ENCODE peak calls at places on chromosomes 6 and 20, in nine cellular contexts. One of them, this sample, is unnamed. For H3K4me1, the result is how much of the 10 kb centered on the place peaks cover.

GRCh38 chr20:944148-944547 is 28.0 kb upstream of the ANGPT4 start:
- DNase-seq in ovary: no peak
- DNase-seq in transverse colon: no peak
- DNase-seq in uterus: no peak
- DNase-seq in gastrocnemius medialis: no peak
- DNase-seq in IMR-90: no peak
- DNase-seq in body of pancreas: no peak
- DNase-seq in A549: no peak
- DNase-seq in stomach: no peak
- DNase-seq in this sample: no peak

GRCh38 chr6:167925011-167925410 is 72.5 kb upstream of the KIF25 start:
- DNase-seq in transverse colon: no peak
- DNase-seq in gastrocnemius medialis: no peak
- DNase-seq in A549: no peak
- DNase-seq in IMR-90: peak
- DNase-seq in uterus: peak
- DNase-seq in stomach: no peak
- DNase-seq in ovary: no peak
- DNase-seq in body of pancreas: no peak
- DNase-seq in this sample: peak

GRCh38 chr20:35006531-35006971 is 50.9 kb downstream of the MYH7B start:
- DNase-seq in gastrocnemius medialis: peak
- DNase-seq in body of pancreas: no peak
- DNase-seq in uterus: peak
- DNase-seq in ovary: peak
- DNase-seq in transverse colon: peak
- DNase-seq in stomach: no peak
- DNase-seq in IMR-90: no peak
- DNase-seq in A549: no peak
- DNase-seq in this sample: no peak

GRCh38 chr6:48117246-48117645 is 6.2 kb upstream of the PTCHD4 start:
- DNase-seq in IMR-90: no peak
- DNase-seq in A549: no peak
- DNase-seq in transverse colon: no peak
- DNase-seq in gastrocnemius medialis: no peak
- DNase-seq in stomach: no peak
- DNase-seq in body of pancreas: no peak
- DNase-seq in ovary: no peak
- DNase-seq in uterus: no peak
- DNase-seq in this sample: no peak

GRCh38 chr6:159691963-159692287 is 1.1 kb downstream of the SOD2 start:
- DNase-seq in transverse colon: no peak
- DNase-seq in IMR-90: no peak
- DNase-seq in A549: no peak
- DNase-seq in uterus: no peak
- DNase-seq in gastrocnemius medialis: no peak
- DNase-seq in stomach: no peak
- DNase-seq in ovary: peak
- DNase-seq in body of pancreas: no peak
- DNase-seq in this sample: peak

GRCh38 chr6:13413906-13414555 is 73.4 kb downstream of the GFOD1 start:
- DNase-seq in stomach: no peak
- DNase-seq in ovary: no peak
- DNase-seq in body of pancreas: no peak
- DNase-seq in uterus: no peak
- DNase-seq in IMR-90: peak
- DNase-seq in A549: no peak
- DNase-seq in transverse colon: no peak
- DNase-seq in gastrocnemius medialis: peak
- DNase-seq in this sample: no peak

GRCh38 chr6:137873273-137873762 is 6.3 kb downstream of the TNFAIP3 start:
- DNase-seq in uterus: peak
- DNase-seq in IMR-90: peak
- DNase-seq in A549: peak
- DNase-seq in stomach: peak
- DNase-seq in body of pancreas: peak
- DNase-seq in gastrocnemius medialis: peak
- DNase-seq in ovary: peak
- DNase-seq in transverse colon: peak
- DNase-seq in this sample: no peak

GRCh38 chr6:163288915-163289314 is 125.6 kb upstream of the QKI start:
- DNase-seq in transverse colon: no peak
- DNase-seq in stomach: no peak
- DNase-seq in body of pancreas: no peak
- DNase-seq in A549: no peak
- DNase-seq in ovary: no peak
- DNase-seq in gastrocnemius medialis: no peak
- DNase-seq in uterus: no peak
- DNase-seq in IMR-90: no peak
- DNase-seq in this sample: no peak

GRCh38 chr6:68235192-68235812 is 399.8 kb upstream of the ADGRB3 start:
- DNase-seq in stomach: no peak
- DNase-seq in A549: no peak
- DNase-seq in body of pancreas: no peak
- DNase-seq in ovary: no peak
- DNase-seq in gastrocnemius medialis: no peak
- DNase-seq in uterus: no peak
- DNase-seq in transverse colon: no peak
- DNase-seq in IMR-90: no peak
- DNase-seq in this sample: no peak

GRCh38 chr6:142374090-142374783 is 72.4 kb downstream of the ADGRG6 start:
- DNase-seq in IMR-90: no peak
- DNase-seq in stomach: no peak
- DNase-seq in ovary: no peak
- DNase-seq in uterus: no peak
- DNase-seq in body of pancreas: no peak
- DNase-seq in transverse colon: no peak
- DNase-seq in A549: no peak
- DNase-seq in gastrocnemius medialis: no peak
- DNase-seq in this sample: no peak

GRCh38 chr20:19692685-19693119 is 65.4 kb upstream of the RIN2 start:
- DNase-seq in ovary: peak
- DNase-seq in uterus: peak
- DNase-seq in A549: peak
- DNase-seq in IMR-90: peak
- DNase-seq in stomach: peak
- DNase-seq in gastrocnemius medialis: no peak
- DNase-seq in transverse colon: peak
- DNase-seq in body of pancreas: peak
- DNase-seq in this sample: no peak

GRCh38 chr6:125957845-125958244 is 1.3 kb downstream of the HINT3 start:
- DNase-seq in stomach: no peak
- DNase-seq in transverse colon: peak
- DNase-seq in IMR-90: peak
- DNase-seq in body of pancreas: peak
- DNase-seq in uterus: no peak
- DNase-seq in ovary: no peak
- DNase-seq in A549: no peak
- DNase-seq in gastrocnemius medialis: no peak
- DNase-seq in this sample: no peak

GRCh38 chr6:135163440-135163738 is 17.7 kb upstream of the MYB start:
- DNase-seq in IMR-90: no peak
- DNase-seq in gastrocnemius medialis: no peak
- DNase-seq in stomach: no peak
- DNase-seq in A549: no peak
- DNase-seq in body of pancreas: no peak
- DNase-seq in uterus: no peak
- DNase-seq in transverse colon: no peak
- DNase-seq in ovary: no peak
- DNase-seq in this sample: no peak

GRCh38 chr6:41058783-41059181 is 5.8 kb downstream of the APOBEC2 start:
- DNase-seq in stomach: no peak
- DNase-seq in transverse colon: no peak
- DNase-seq in uterus: no peak
- DNase-seq in ovary: no peak
- DNase-seq in body of pancreas: no peak
- DNase-seq in IMR-90: no peak
- DNase-seq in A549: no peak
- DNase-seq in gastrocnemius medialis: peak
- DNase-seq in this sample: no peak

GRCh38 chr6:41053056-41053455 is at the start of gene APOBEC2:
- DNase-seq in A549: no peak
- DNase-seq in ovary: no peak
- DNase-seq in uterus: no peak
- DNase-seq in body of pancreas: peak
- DNase-seq in transverse colon: no peak
- DNase-seq in IMR-90: no peak
- DNase-seq in stomach: no peak
- DNase-seq in gastrocnemius medialis: peak
- DNase-seq in this sample: no peak

GRCh38 chr6:41056768-41057490 is 3.9 kb downstream of the APOBEC2 start:
- DNase-seq in uterus: no peak
- DNase-seq in stomach: no peak
- DNase-seq in body of pancreas: no peak
- DNase-seq in ovary: no peak
- DNase-seq in A549: no peak
- DNase-seq in transverse colon: no peak
- DNase-seq in gastrocnemius medialis: no peak
- DNase-seq in IMR-90: no peak
- DNase-seq in this sample: no peak

GRCh38 chr6:41051873-41052272 is 1.1 kb upstream of the APOBEC2 start:
- DNase-seq in uterus: no peak
- DNase-seq in IMR-90: no peak
- DNase-seq in A549: no peak
- DNase-seq in gastrocnemius medialis: no peak
- DNase-seq in transverse colon: no peak
- DNase-seq in stomach: no peak
- DNase-seq in body of pancreas: no peak
- DNase-seq in ovary: no peak
- DNase-seq in this sample: no peak

GRCh38 chr6:41055149-41055548 is 2.1 kb downstream of the APOBEC2 start:
- DNase-seq in gastrocnemius medialis: peak
- DNase-seq in transverse colon: no peak
- DNase-seq in A549: no peak
- DNase-seq in IMR-90: peak
- DNase-seq in stomach: no peak
- DNase-seq in body of pancreas: peak
- DNase-seq in ovary: no peak
- DNase-seq in uterus: no peak
- DNase-seq in this sample: no peak
- H3K27ac ChIP-seq in gastrocnemius medialis: peak
- H3K27ac ChIP-seq in transverse colon: no peak
- H3K27ac ChIP-seq in A549: no peak
- H3K27ac ChIP-seq in IMR-90: no peak
- H3K27ac ChIP-seq in stomach: no peak
- H3K27ac ChIP-seq in body of pancreas: peak
- H3K27ac ChIP-seq in ovary: no peak
- H3K27ac ChIP-seq in uterus: no peak
- H3K27ac ChIP-seq in this sample: peak

GRCh38 chr6:15443119-15443518 is 197.2 kb downstream of the JARID2 start:
- DNase-seq in transverse colon: no peak
- DNase-seq in ovary: no peak
- DNase-seq in IMR-90: peak
- DNase-seq in body of pancreas: no peak
- DNase-seq in gastrocnemius medialis: no peak
- DNase-seq in stomach: no peak
- DNase-seq in A549: no peak
- DNase-seq in uterus: peak
- DNase-seq in this sample: no peak
- H3K4me1 ChIP-seq in transverse colon: under half
- H3K4me1 ChIP-seq in ovary: under half
- H3K4me1 ChIP-seq in IMR-90: under half
- H3K4me1 ChIP-seq in body of pancreas: under half
- H3K4me1 ChIP-seq in gastrocnemius medialis: half or more
- H3K4me1 ChIP-seq in stomach: under half
- H3K4me1 ChIP-seq in A549: under half
- H3K4me1 ChIP-seq in uterus: under half
- H3K4me1 ChIP-seq in this sample: half or more

DNA sequence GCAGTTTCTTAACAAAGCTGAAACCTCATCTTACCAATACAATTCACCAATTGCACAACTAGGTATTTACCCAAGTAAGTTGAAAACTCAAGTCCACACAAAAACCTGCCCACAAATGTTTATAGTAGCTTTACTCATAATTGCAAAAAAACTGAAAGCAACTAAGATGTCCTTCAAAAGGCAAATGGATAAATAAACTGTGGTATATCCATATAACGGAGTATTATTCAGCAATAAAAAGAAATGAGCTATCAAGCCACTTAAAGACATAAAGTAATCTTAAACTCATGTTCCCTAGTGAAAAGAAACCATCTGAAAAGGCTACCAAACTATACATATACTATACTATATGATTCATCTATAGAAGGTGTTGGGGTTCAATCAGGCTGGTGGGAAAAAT is 179.7 kb downstream of the HACE1 start:
- DNase-seq in stomach: no peak
- DNase-seq in body of pancreas: no peak
- DNase-seq in A549: no peak
- DNase-seq in gastrocnemius medialis: no peak
- DNase-seq in transverse colon: no peak
- DNase-seq in IMR-90: no peak
- DNase-seq in uterus: no peak
- DNase-seq in ovary: no peak
- DNase-seq in this sample: no peak
- TF ChIP-seq POLR2A in stomach: no peak
- TF ChIP-seq POLR2A in body of pancreas: no peak
- TF ChIP-seq POLR2A in A549: no peak
- TF ChIP-seq POLR2A in gastrocnemius medialis: no peak
- TF ChIP-seq POLR2A in transverse colon: no peak
- TF ChIP-seq POLR2A in IMR-90: no peak
- TF ChIP-seq POLR2A in uterus: no peak
- TF ChIP-seq POLR2A in ovary: no peak
- TF ChIP-seq POLR2A in this sample: no peak

DNA sequence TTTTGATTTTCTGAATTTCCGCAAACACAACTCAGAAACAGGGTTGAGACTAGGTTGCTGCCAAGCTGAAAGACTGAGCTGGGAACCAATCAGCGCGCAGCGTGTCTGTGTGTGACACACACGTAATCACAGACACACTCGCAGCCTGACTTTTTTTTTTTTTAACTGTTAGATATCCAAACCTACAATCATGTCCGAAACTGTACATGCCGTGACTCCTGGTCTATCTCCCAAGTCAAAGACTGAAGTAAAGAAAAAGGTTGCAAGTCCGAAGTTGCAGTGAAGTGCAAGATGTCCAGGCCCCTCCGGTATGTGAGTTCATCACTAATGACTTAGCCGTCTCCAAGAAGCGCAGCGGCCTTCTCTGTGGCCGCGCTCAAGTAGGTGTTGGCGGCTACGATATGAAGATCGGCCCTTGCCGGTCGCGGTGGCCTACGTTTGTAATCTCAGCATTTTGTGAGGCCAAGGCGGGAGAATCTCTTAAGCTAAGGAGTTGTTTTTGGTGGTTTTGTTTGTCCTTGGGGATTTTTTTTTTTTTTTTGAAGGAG is 108.2 kb downstream of the HFE start:
- DNase-seq in ovary: peak
- DNase-seq in transverse colon: peak
- DNase-seq in uterus: peak
- DNase-seq in IMR-90: peak
- DNase-seq in stomach: peak
- DNase-seq in A549: no peak
- DNase-seq in body of pancreas: peak
- DNase-seq in gastrocnemius medialis: no peak
- DNase-seq in this sample: peak
- H3K27ac ChIP-seq in ovary: peak
- H3K27ac ChIP-seq in transverse colon: peak
- H3K27ac ChIP-seq in uterus: peak
- H3K27ac ChIP-seq in IMR-90: peak
- H3K27ac ChIP-seq in stomach: peak
- H3K27ac ChIP-seq in A549: peak
- H3K27ac ChIP-seq in body of pancreas: peak
- H3K27ac ChIP-seq in gastrocnemius medialis: peak
- H3K27ac ChIP-seq in this sample: peak

GRCh38 chr6:166780284-166780683 is 153.2 kb upstream of the RPS6KA2 start:
- DNase-seq in body of pancreas: no peak
- DNase-seq in gastrocnemius medialis: no peak
- DNase-seq in stomach: no peak
- DNase-seq in IMR-90: no peak
- DNase-seq in ovary: no peak
- DNase-seq in A549: no peak
- DNase-seq in uterus: no peak
- DNase-seq in transverse colon: no peak
- DNase-seq in this sample: peak
- H3K4me1 ChIP-seq in body of pancreas: under half
- H3K4me1 ChIP-seq in gastrocnemius medialis: under half
- H3K4me1 ChIP-seq in stomach: under half
- H3K4me1 ChIP-seq in IMR-90: under half
- H3K4me1 ChIP-seq in ovary: under half
- H3K4me1 ChIP-seq in A549: under half
- H3K4me1 ChIP-seq in uterus: under half
- H3K4me1 ChIP-seq in transverse colon: under half
- H3K4me1 ChIP-seq in this sample: under half